ENCODE peak calls at places on chromosomes 13 and 19, in eight cellular contexts. S is dorsolateral prefrontal cortex, P is cardiac fibroblast, G is fibroblast of pulmonary artery, B is astrocyte of the spinal cord, J is fibroblast of lung, C is fibroblast of mammary gland, U is IMR-90. L is an unnamed sample.

GRCh38 chr19:31214086-31214485 is 135.2 kb downstream of the TSHZ3 start:
- DNase-seq in S (no peak), P (peak), G (peak), B (peak), J (peak), C (peak), U (peak), L (peak)

GRCh38 chr19:5339950-5340636 is 519 bp downstream of the PTPRS start:
- DNase-seq in S (no peak), P (no peak), G (no peak), B (no peak), J (no peak), C (no peak), U (no peak), L (no peak)

GRCh38 chr13:113953561-113953960 is 20.3 kb downstream of the C13orf46 start:
- DNase-seq in S (no peak), P (no peak), G (no peak), B (no peak), J (no peak), C (no peak), U (no peak), L (no peak)

GRCh38 chr13:82800391-82800790 is 1081.9 kb downstream of the SLITRK1 start:
- DNase-seq in S (no peak), P (no peak), G (no peak), B (peak), J (peak), C (peak), U (no peak), L (no peak)

GRCh38 chr13:112144616-112145220 is 77.8 kb downstream of the SOX1 start:
- DNase-seq in S (no peak), P (no peak), G (no peak), B (no peak), J (no peak), C (no peak), U (no peak), L (no peak)

GRCh38 chr19:2190848-2191455 is 27.2 kb downstream of the DOT1L start:
- DNase-seq in S (no peak), P (no peak), G (no peak), B (no peak), J (no peak), C (no peak), U (no peak), L (no peak)

GRCh38 chr19:21117041-21117907 is 24.6 kb upstream of the ZNF431 start:
- DNase-seq in S (no peak), P (peak), G (no peak), B (peak), J (peak), C (no peak), U (peak), L (no peak)

GRCh38 chr13:73880365-73880764 is 253.8 kb downstream of the KLF12 start:
- DNase-seq in S (no peak), P (peak), G (peak), B (peak), J (peak), C (peak), U (peak), L (peak)

GRCh38 chr13:92896842-92897241 is 329.8 kb upstream of the GPC6 start:
- DNase-seq in S (no peak), P (peak), G (peak), B (peak), J (peak), C (peak), U (peak), L (peak)

GRCh38 chr19:5993516-5994406 is 15.8 kb upstream of the RANBP3 start:
- DNase-seq in S (no peak), P (no peak), G (peak), B (no peak), J (no peak), C (no peak), U (no peak), L (no peak)

GRCh38 chr13:109812375-109812774 is 26.0 kb upstream of the IRS2 start:
- DNase-seq in S (no peak), P (no peak), G (no peak), B (no peak), J (no peak), C (no peak), U (no peak), L (no peak)

GRCh38 chr13:39451860-39452301 is 151.1 kb downstream of the LHFPL6 start:
- DNase-seq in S (no peak), P (peak), G (peak), B (peak), J (peak), C (peak), U (peak), L (peak)

GRCh38 chr13:51760592-51760991 is 43.4 kb downstream of the DHRS12 start:
- DNase-seq in S (peak), P (no peak), G (no peak), B (no peak), J (peak), C (peak), U (no peak), L (peak)

GRCh38 chr13:24232474-24232873 is 72.0 kb downstream of the SPATA13 start:
- DNase-seq in S (no peak), P (no peak), G (no peak), B (no peak), J (no peak), C (no peak), U (no peak), L (no peak)

GRCh38 chr19:10430505-10431253 is 10.3 kb downstream of the PDE4A start:
- DNase-seq in S (no peak), P (peak), G (peak), B (no peak), J (peak), C (no peak), U (peak), L (peak)

GRCh38 chr13:40653558-40654318 is 12.7 kb downstream of the FOXO1 start:
- DNase-seq in S (no peak), P (peak), G (peak), B (no peak), J (peak), C (no peak), U (no peak), L (peak)

GRCh38 chr13:72386138-72386684 is 341.2 kb downstream of the MZT1 start:
- DNase-seq in S (no peak), P (no peak), G (no peak), B (no peak), J (no peak), C (no peak), U (no peak), L (no peak)

GRCh38 chr13:102704238-102704750 is 9.4 kb upstream of the METTL21C start:
- DNase-seq in S (no peak), P (no peak), G (no peak), B (no peak), J (no peak), C (no peak), U (no peak), L (no peak)

GRCh38 chr13:106473174-106473573 is 62.3 kb downstream of the EFNB2 start:
- DNase-seq in S (no peak), P (no peak), G (no peak), B (no peak), J (no peak), C (no peak), U (no peak), L (no peak)

GRCh38 chr19:3586124-3586626 is 897 bp downstream of the GIPC3 start:
- DNase-seq in S (no peak), P (no peak), G (no peak), B (no peak), J (no peak), C (no peak), U (no peak), L (no peak)

GRCh38 chr13:48412881-48413351 is at the start of gene LPAR6:
- DNase-seq in S (no peak), P (peak), G (peak), B (peak), J (peak), C (peak), U (peak), L (peak)

GRCh38 chr19:41740415-41741243 is 14.7 kb upstream of the CEACAM6 start:
- DNase-seq in S (no peak), P (no peak), G (no peak), B (no peak), J (no peak), C (no peak), U (no peak), L (no peak)

GRCh38 chr13:39577203-39577602 is 25.8 kb downstream of the LHFPL6 start:
- DNase-seq in S (no peak), P (no peak), G (no peak), B (no peak), J (no peak), C (no peak), U (no peak), L (no peak)

GRCh38 chr19:10936661-10937084 is 8.1 kb downstream of the TIMM29 start:
- DNase-seq in S (no peak), P (peak), G (peak), B (peak), J (peak), C (peak), U (peak), L (peak)

GRCh38 chr19:2654585-2654861 is 48.0 kb downstream of the GNG7 start:
- DNase-seq in S (no peak), P (no peak), G (no peak), B (no peak), J (no peak), C (no peak), U (no peak), L (no peak)

GRCh38 chr13:21234537-21234936 is 58.1 kb downstream of the MRPL57 start:
- DNase-seq in S (no peak), P (no peak), G (no peak), B (no peak), J (no peak), C (no peak), U (no peak), L (peak)

GRCh38 chr13:35144496-35144895 is 202.4 kb downstream of the NBEA start:
- DNase-seq in S (no peak), P (no peak), G (peak), B (no peak), J (peak), C (peak), U (no peak), L (no peak)

GRCh38 chr13:20297181-20297580 is 65.1 kb upstream of the GJB6 start:
- DNase-seq in S (no peak), P (no peak), G (no peak), B (no peak), J (no peak), C (no peak), U (no peak), L (no peak)

GRCh38 chr13:70964124-70964523 is 855.9 kb upstream of the KLHL1 start:
- DNase-seq in S (no peak), P (peak), G (peak), B (no peak), J (no peak), C (no peak), U (no peak), L (no peak)

GRCh38 chr19:53883741-53884140 is 1.7 kb downstream of the PRKCG start:
- DNase-seq in S (no peak), P (no peak), G (no peak), B (no peak), J (no peak), C (no peak), U (no peak), L (no peak)

GRCh38 chr13:76425930-76426329 is 460.3 kb downstream of the KCTD12 start:
- DNase-seq in S (no peak), P (peak), G (peak), B (peak), J (peak), C (peak), U (peak), L (peak)

GRCh38 chr13:46603165-46603603 is 50.2 kb downstream of the LRCH1 start:
- DNase-seq in S (no peak), P (peak), G (peak), B (no peak), J (no peak), C (peak), U (no peak), L (no peak)

GRCh38 chr13:51542358-51542972 is 41.8 kb upstream of the WDFY2 start:
- DNase-seq in S (no peak), P (no peak), G (no peak), B (no peak), J (no peak), C (no peak), U (peak), L (no peak)

GRCh38 chr19:15288146-15288963 is 44.0 kb downstream of the BRD4 start:
- DNase-seq in S (peak), P (no peak), G (no peak), B (peak), J (no peak), C (peak), U (peak), L (peak)

GRCh38 chr13:48748681-48749080 is 95.0 kb downstream of the CYSLTR2 start:
- DNase-seq in S (no peak), P (peak), G (no peak), B (no peak), J (no peak), C (peak), U (peak), L (peak)

GRCh38 chr19:4909172-4909896 is at the start of gene UHRF1:
- DNase-seq in S (no peak), P (peak), G (no peak), B (peak), J (peak), C (no peak), U (no peak), L (peak)

GRCh38 chr13:93789058-93789457 is 562.5 kb downstream of the GPC6 start:
- DNase-seq in S (no peak), P (no peak), G (no peak), B (no peak), J (no peak), C (peak), U (no peak), L (no peak)

GRCh38 chr19:8490873-8491272 is 11.6 kb downstream of the PRAM1 start:
- DNase-seq in S (no peak), P (no peak), G (no peak), B (no peak), J (no peak), C (no peak), U (no peak), L (no peak)

GRCh38 chr19:8494158-8494557 is 8.3 kb downstream of the PRAM1 start:
- DNase-seq in S (no peak), P (no peak), G (peak), B (no peak), J (no peak), C (no peak), U (no peak), L (no peak)

GRCh38 chr19:8489591-8490394 is 12.6 kb downstream of the PRAM1 start:
- DNase-seq in S (no peak), P (no peak), G (no peak), B (no peak), J (no peak), C (no peak), U (no peak), L (no peak)

GRCh38 chr19:8490395-8490760 is 12.1 kb downstream of the PRAM1 start:
- DNase-seq in S (no peak), P (no peak), G (no peak), B (no peak), J (no peak), C (no peak), U (no peak), L (no peak)

GRCh38 chr19:8491574-8491973 is 10.9 kb downstream of the PRAM1 start:
- DNase-seq in S (no peak), P (no peak), G (no peak), B (no peak), J (no peak), C (no peak), U (no peak), L (no peak)
- TF ChIP-seq CTCF in S (no peak), P (no peak), G (no peak), B (no peak), J (no peak), C (peak), U (no peak), L (no peak)

GRCh38 chr13:65606622-65607021 is 1623.5 kb downstream of the PCDH9 start:
- DNase-seq in S (no peak), P (peak), G (peak), B (peak), J (peak), C (peak), U (peak), L (no peak)

GRCh38 chr13:65600702-65601101 is 1629.4 kb downstream of the PCDH9 start:
- DNase-seq in S (no peak), P (peak), G (peak), B (no peak), J (peak), C (peak), U (peak), L (peak)

GRCh38 chr13:65603160-65603559 is 1627.0 kb downstream of the PCDH9 start:
- DNase-seq in S (no peak), P (no peak), G (no peak), B (no peak), J (no peak), C (no peak), U (no peak), L (no peak)

DNA sequence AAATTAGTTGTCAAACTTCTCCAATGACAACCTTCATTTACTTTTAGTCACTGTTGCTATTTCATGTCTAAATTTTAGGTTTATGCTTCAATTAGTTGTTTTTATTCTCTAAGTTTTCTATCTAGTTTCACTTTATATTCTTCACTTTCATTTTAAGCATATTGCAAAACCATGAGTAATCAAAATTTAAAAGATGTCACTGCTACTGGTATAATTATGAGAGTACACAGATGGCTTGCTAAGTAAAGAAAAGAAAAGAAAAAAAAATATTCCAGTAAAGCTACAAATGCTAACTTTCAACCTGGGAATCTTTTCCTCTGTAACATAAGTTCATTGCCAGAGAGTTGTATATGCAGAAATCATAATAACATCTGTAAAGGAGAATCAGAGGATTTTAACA is 1624.8 kb downstream of the PCDH9 start:
- DNase-seq in S (no peak), P (peak), G (peak), B (no peak), J (no peak), C (peak), U (peak), L (peak)
- H3K4me3 ChIP-seq in S (no peak), P (no peak), G (no peak), B (no peak), J (no peak), C (no peak), U (no peak), L (no peak)

DNA sequence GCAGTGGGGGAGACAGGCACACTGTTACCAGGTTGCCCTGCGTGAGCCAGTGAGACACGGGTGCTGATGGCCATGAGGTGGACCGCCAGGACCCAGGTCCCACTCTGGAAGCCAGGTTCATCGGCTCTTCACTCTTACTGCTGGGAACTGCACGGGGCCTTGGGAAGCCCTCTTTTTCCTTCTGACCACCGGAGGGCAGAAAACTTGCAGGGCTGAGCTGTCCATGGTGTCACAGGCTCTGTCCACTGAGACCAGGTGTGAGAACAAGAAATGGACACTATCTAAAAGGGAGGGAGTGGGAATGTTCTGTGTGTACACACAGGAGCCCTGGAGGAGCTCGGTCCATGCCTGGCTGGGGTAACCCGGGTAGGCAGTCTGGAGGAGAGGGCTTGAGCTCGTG is 93.4 kb downstream of the UQCRFS1 start:
- DNase-seq in S (no peak), P (no peak), G (no peak), B (no peak), J (no peak), C (peak), U (no peak), L (no peak)
- TF ChIP-seq CTCF in S (no peak), P (no peak), G (no peak), B (no peak), J (no peak), C (peak), U (peak), L (no peak)

GRCh38 chr19:46785054-46785979 is 3.1 kb downstream of the SLC1A5 start:
- DNase-seq in S (no peak), P (peak), G (no peak), B (no peak), J (no peak), C (peak), U (peak), L (peak)
- H3K4me3 ChIP-seq in S (peak), P (peak), G (peak), B (peak), J (peak), C (peak), U (peak), L (peak)

GRCh38 chr13:44243198-44243852 is 130.3 kb upstream of the SERP2 start:
- DNase-seq in S (peak), P (peak), G (peak), B (peak), J (peak), C (peak), U (peak), L (peak)
- TF ChIP-seq CTCF in S (peak), P (peak), G (peak), B (peak), J (peak), C (peak), U (peak), L (peak)

DNA sequence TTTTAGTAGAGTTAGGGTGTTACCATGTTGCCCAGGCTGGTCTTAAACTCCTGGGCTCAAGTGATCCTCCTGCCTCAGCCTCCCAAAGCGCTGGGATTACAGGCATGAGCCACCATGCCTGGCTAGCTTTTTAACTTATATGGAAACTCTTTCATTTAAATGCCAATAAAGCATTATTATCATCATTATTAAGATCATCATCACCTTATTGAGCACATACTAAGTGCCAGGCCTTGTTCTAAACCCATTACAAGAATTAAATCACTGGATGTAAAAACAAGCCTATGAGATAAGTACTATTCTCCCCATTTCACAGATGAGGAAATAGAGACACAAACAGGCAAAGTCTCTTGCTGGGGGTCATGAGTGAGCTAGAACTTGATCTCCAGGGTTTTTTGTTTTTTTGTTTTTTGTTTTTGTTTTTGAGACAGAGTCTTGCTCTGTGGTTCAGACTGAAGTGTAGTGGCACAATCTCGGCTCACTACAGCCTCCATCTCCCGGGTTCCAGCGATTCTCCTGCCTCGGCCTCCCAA is 1.3 kb downstream of the GMFG start:
- DNase-seq in S (no peak), P (no peak), G (no peak), B (no peak), J (no peak), C (no peak), U (no peak), L (no peak)
- H3K4me3 ChIP-seq in S (peak), P (no peak), G (no peak), B (no peak), J (no peak), C (no peak), U (no peak), L (no peak)

GRCh38 chr19:18278521-18279265 is 2.7 kb downstream of the JUND start:
- DNase-seq in S (no peak), P (peak), G (peak), B (peak), J (peak), C (no peak), U (no peak), L (peak)
- TF ChIP-seq CTCF in S (no peak), P (peak), G (peak), B (peak), J (peak), C (peak), U (peak), L (peak)

DNA sequence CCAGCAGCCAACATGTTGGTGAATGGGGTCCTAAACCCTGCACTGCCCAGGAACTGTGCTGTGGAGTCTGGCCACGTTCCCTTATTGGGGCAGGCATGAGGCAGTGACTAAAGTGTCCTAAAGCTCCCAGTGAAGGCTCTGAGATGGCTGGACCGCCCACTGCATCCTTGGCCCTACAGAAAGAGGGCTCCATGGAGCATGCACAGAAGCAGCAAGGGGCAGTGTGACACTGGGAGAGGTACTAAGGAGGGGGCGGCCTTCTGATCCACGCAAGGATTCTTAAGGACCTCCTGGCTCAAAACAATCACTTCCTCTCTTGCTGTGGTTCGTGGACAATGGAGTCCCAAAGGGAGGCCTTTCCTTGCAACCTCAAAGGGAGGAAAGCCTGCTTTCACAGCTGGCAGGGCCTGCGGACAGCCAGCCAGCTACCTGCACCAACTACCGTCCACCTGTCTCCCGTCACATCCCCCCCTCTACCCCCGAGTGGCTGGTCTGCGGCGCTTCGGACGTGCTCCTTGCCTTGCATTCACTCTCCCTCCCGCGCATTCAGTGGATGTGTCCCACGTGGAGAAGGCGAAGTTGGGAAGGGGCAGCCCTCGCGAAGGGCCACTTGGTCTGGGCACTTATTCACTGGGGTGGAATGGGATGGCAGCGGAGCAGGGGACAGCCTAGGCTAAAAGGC is 63.9 kb upstream of the STARD13 start:
- DNase-seq in S (no peak), P (peak), G (no peak), B (no peak), J (no peak), C (peak), U (no peak), L (peak)
- H3K4me3 ChIP-seq in S (peak), P (peak), G (peak), B (peak), J (peak), C (peak), U (peak), L (peak)

L was measured in fibroblast of villous mesenchyme.